ENCODE peak calls at places on chromosome 4, in nine cellular contexts. X, B, L, O, T, H, V, S and I are unnamed samples.

GRCh38 chr4:98242538-98242937 is 18.6 kb upstream of the RAP1GDS1 start:
- DNase-seq in T (no peak), L (no peak), B (no peak), O (no peak), V (no peak), X (no peak), S (no peak), H (no peak), I (no peak)

GRCh38 chr4:2743518-2744445 is 12.4 kb downstream of the TNIP2 start:
- DNase-seq in B (no peak), T (no peak), H (no peak), L (no peak), O (no peak), S (no peak), V (no peak), X (no peak), I (no peak)

GRCh38 chr4:38606587-38606905 is 57.5 kb upstream of the KLF3 start:
- DNase-seq in X (no peak), T (no peak), V (no peak), B (no peak), H (no peak), S (no peak), L (no peak), O (no peak), I (no peak)

GRCh38 chr4:90328558-90328957 is 201.4 kb downstream of the CCSER1 start:
- DNase-seq in V (no peak), S (no peak), L (peak), B (no peak), H (peak), T (no peak), O (peak), X (no peak), I (no peak)

GRCh38 chr4:176102414-176102813 is 36.8 kb downstream of the WDR17 start:
- DNase-seq in S (no peak), O (no peak), X (no peak), B (no peak), L (no peak), T (no peak), V (no peak), H (no peak), I (no peak)

GRCh38 chr4:173707658-173708415 is 177.8 kb upstream of the HAND2 start:
- DNase-seq in S (no peak), X (no peak), L (no peak), V (no peak), B (no peak), O (no peak), T (no peak), H (no peak), I (no peak)

GRCh38 chr4:108762559-108763225 is at the start of gene ETNPPL:
- DNase-seq in S (no peak), L (no peak), V (no peak), O (no peak), H (no peak), X (no peak), T (peak), B (peak), I (peak)

GRCh38 chr4:134529629-134530028 is 328.0 kb upstream of the PABPC4L start:
- DNase-seq in O (no peak), L (no peak), T (no peak), X (no peak), V (no peak), S (no peak), H (no peak), B (no peak), I (no peak)

GRCh38 chr4:127555106-127555505 is 77.7 kb upstream of the INTU start:
- DNase-seq in O (no peak), S (no peak), H (no peak), L (no peak), V (no peak), B (no peak), T (no peak), X (no peak), I (no peak)

GRCh38 chr4:123366144-123366748 is 30.3 kb upstream of the SPRY1 start:
- DNase-seq in L (no peak), X (no peak), H (no peak), B (no peak), V (no peak), T (no peak), S (no peak), O (no peak), I (no peak)

GRCh38 chr4:52926575-52926974 is 64.5 kb downstream of the RASL11B start:
- DNase-seq in S (no peak), O (no peak), H (no peak), B (peak), V (no peak), L (no peak), X (no peak), T (no peak), I (no peak)

GRCh38 chr4:54230479-54231418 is 1.7 kb downstream of the PDGFRA start:
- DNase-seq in L (no peak), S (no peak), B (no peak), H (no peak), O (peak), X (no peak), V (no peak), T (peak), I (no peak)

GRCh38 chr4:40576651-40577480 is 52.8 kb downstream of the RBM47 start:
- DNase-seq in V (peak), H (peak), O (peak), X (peak), S (peak), T (peak), B (peak), L (peak), I (peak)

GRCh38 chr4:71383984-71384383 is 45.2 kb downstream of the SLC4A4 start:
- DNase-seq in H (peak), T (no peak), O (no peak), X (no peak), S (no peak), V (no peak), L (no peak), B (no peak), I (no peak)

GRCh38 chr4:56321246-56321645 is 66.0 kb downstream of the AASDH start:
- DNase-seq in H (no peak), O (no peak), T (no peak), L (no peak), X (no peak), S (no peak), B (no peak), V (no peak), I (no peak)

GRCh38 chr4:96649536-96649935 is 809.6 kb downstream of the PDHA2 start:
- DNase-seq in V (no peak), X (no peak), S (no peak), T (no peak), L (no peak), H (peak), B (no peak), O (peak), I (peak)

GRCh38 chr4:148447672-148448071 is 5.5 kb upstream of the NR3C2 start:
- DNase-seq in L (no peak), H (peak), B (no peak), V (no peak), X (no peak), T (no peak), O (no peak), S (no peak), I (no peak)

GRCh38 chr4:36054750-36055467 is 189.4 kb downstream of the ARAP2 start:
- DNase-seq in V (no peak), H (no peak), S (no peak), X (no peak), B (no peak), L (no peak), O (peak), T (no peak), I (no peak)

GRCh38 chr4:79049840-79050520 is 110.7 kb upstream of the PAQR3 start:
- DNase-seq in B (peak), X (no peak), T (no peak), L (no peak), S (no peak), V (peak), O (peak), H (peak), I (no peak)

GRCh38 chr4:169899295-169899694 is 126.9 kb downstream of the MFAP3L start:
- DNase-seq in B (no peak), O (peak), X (no peak), L (no peak), V (no peak), S (no peak), T (no peak), H (no peak), I (no peak)

GRCh38 chr4:7721984-7722551 is 217.6 kb downstream of the AFAP1 start:
- DNase-seq in S (no peak), V (peak), X (no peak), O (no peak), H (no peak), T (no peak), L (no peak), B (no peak), I (no peak)

GRCh38 chr4:147755567-147756295 is 23.8 kb downstream of the ARHGAP10 start:
- DNase-seq in V (no peak), S (no peak), H (no peak), O (peak), T (no peak), L (no peak), B (no peak), X (no peak), I (no peak)

GRCh38 chr4:67700119-67700873 is 659 bp downstream of the UBA6 start:
- DNase-seq in L (no peak), H (peak), V (peak), T (peak), B (peak), S (peak), O (peak), X (no peak), I (no peak)

GRCh38 chr4:3041192-3042142 is 32.9 kb downstream of the HTT-AS start:
- DNase-seq in L (peak), B (peak), O (peak), X (peak), T (peak), S (peak), V (peak), H (peak), I (peak)

GRCh38 chr4:70703695-70704332 is 15.5 kb downstream of the UTP3 start:
- DNase-seq in B (peak), O (peak), H (peak), L (peak), T (peak), V (peak), X (no peak), S (no peak), I (no peak)

GRCh38 chr4:105455182-105455581 is 18.7 kb downstream of the PPA2 start:
- DNase-seq in O (no peak), L (no peak), S (no peak), X (no peak), V (no peak), T (no peak), B (no peak), H (no peak), I (no peak)

GRCh38 chr4:173802714-173803022 is 272.6 kb upstream of the HAND2 start:
- DNase-seq in T (no peak), H (no peak), V (no peak), L (no peak), O (no peak), B (no peak), X (no peak), S (no peak), I (no peak)

GRCh38 chr4:151987606-151988005 is 226.8 kb upstream of the GATB start:
- DNase-seq in X (no peak), S (no peak), L (no peak), T (no peak), H (no peak), B (no peak), V (no peak), O (no peak), I (no peak)

GRCh38 chr4:168723020-168723419 is 226.2 kb downstream of the PALLD start:
- DNase-seq in S (no peak), T (no peak), O (peak), H (no peak), V (no peak), B (no peak), X (no peak), L (peak), I (no peak)

GRCh38 chr4:85246055-85246454 is 228.9 kb upstream of the ARHGAP24 start:
- DNase-seq in B (no peak), X (no peak), V (no peak), T (no peak), L (no peak), H (no peak), S (no peak), O (no peak), I (no peak)

GRCh38 chr4:71009796-71010588 is 16.5 kb downstream of the DCK start:
- DNase-seq in S (peak), B (peak), V (peak), T (peak), X (no peak), O (peak), L (no peak), H (peak), I (peak)

GRCh38 chr4:139175647-139176298 is 1.2 kb downstream of the ELF2 start:
- DNase-seq in S (no peak), O (peak), H (no peak), T (peak), L (no peak), B (no peak), X (no peak), V (peak), I (peak)

GRCh38 chr4:134027931-134028330 is 173.7 kb downstream of the PABPC4L start:
- DNase-seq in V (peak), O (peak), B (no peak), L (peak), T (no peak), X (no peak), H (no peak), S (no peak), I (no peak)

GRCh38 chr4:185730849-185731608 is 81.0 kb downstream of the SORBS2 start:
- DNase-seq in V (no peak), X (no peak), T (no peak), O (peak), L (no peak), B (no peak), H (no peak), S (peak), I (no peak)

GRCh38 chr4:4422856-4423485 is 36.1 kb downstream of the NSG1 start:
- DNase-seq in L (no peak), T (no peak), V (no peak), X (no peak), S (no peak), H (no peak), B (no peak), O (no peak), I (no peak)

GRCh38 chr4:148295642-148296041 is 146.6 kb downstream of the NR3C2 start:
- DNase-seq in V (no peak), B (no peak), L (no peak), H (no peak), T (no peak), O (no peak), X (no peak), S (no peak), I (no peak)

GRCh38 chr4:16752150-16752549 is 146.3 kb downstream of the LDB2 start:
- DNase-seq in L (peak), B (no peak), X (no peak), H (no peak), T (no peak), O (peak), S (no peak), V (peak), I (no peak)

GRCh38 chr4:2480649-2481048 is 11.7 kb downstream of the RNF4 start:
- DNase-seq in H (no peak), T (no peak), X (no peak), O (no peak), S (no peak), B (no peak), V (no peak), L (no peak), I (no peak)

GRCh38 chr4:69753666-69754065 is 6.8 kb downstream of the SULT1B1 start:
- DNase-seq in O (no peak), H (no peak), B (no peak), X (no peak), T (no peak), S (no peak), L (peak), V (no peak), I (no peak)